ENCODE peak calls at places on chromosomes 2 and 18, in six cellular contexts. D, L, Y, W, E and J are unnamed samples.
A peak's percentile ranks its signal among the peaks of the same experiment; 100 is the strongest.

GRCh38 chr2:23843051-23843976 is 83.6 kb downstream of the ATAD2B start:
- DNase-seq in D (no peak), L (no peak), Y (peak; percentile 3), W (no peak), E (no peak), J (no peak)

GRCh38 chr2:9356336-9356735 is 67.0 kb downstream of the ITGB1BP1 start:
- DNase-seq in D (no peak), L (no peak), Y (no peak), W (no peak), E (no peak), J (no peak)

GRCh38 chr2:174325932-174326879 is 8.5 kb upstream of the SP9 start:
- DNase-seq in D (no peak), L (no peak), Y (no peak), W (no peak), E (no peak), J (no peak)

GRCh38 chr2:236085211-236085610 is 83.0 kb downstream of the GBX2 start:
- DNase-seq in D (no peak), L (no peak), Y (no peak), W (no peak), E (no peak), J (no peak)

GRCh38 chr2:178205853-178206516 is 11.7 kb downstream of the OSBPL6 start:
- DNase-seq in D (no peak), L (no peak), Y (peak; percentile 15), W (no peak), E (no peak), J (no peak)

GRCh38 chr2:223363085-223363484 is 239.1 kb downstream of the SCG2 start:
- DNase-seq in D (no peak), L (no peak), Y (no peak), W (no peak), E (no peak), J (no peak)

GRCh38 chr2:64524604-64525322 is 635 bp downstream of the AFTPH start:
- DNase-seq in D (peak; percentile 22), L (peak; percentile 6), Y (peak; percentile 11), W (peak; percentile 30), E (no peak), J (peak; percentile 60)

GRCh38 chr2:233003658-233004555 is 9.1 kb downstream of the NGEF start:
- DNase-seq in D (no peak), L (no peak), Y (no peak), W (no peak), E (no peak), J (no peak)

GRCh38 chr18:75269140-75269676 is 58.6 kb downstream of the TSHZ1 start:
- DNase-seq in D (no peak), L (no peak), Y (no peak), W (no peak), E (no peak), J (no peak)

GRCh38 chr2:25557179-25558036 is 116.0 kb downstream of the DTNB start:
- DNase-seq in D (no peak), L (no peak), Y (no peak), W (no peak), E (no peak), J (no peak)

GRCh38 chr2:118489712-118490255 is 357.7 kb downstream of the EN1 start:
- DNase-seq in D (no peak), L (no peak), Y (no peak), W (no peak), E (no peak), J (no peak)

GRCh38 chr2:193240752-193241151 is 1046.0 kb upstream of the TMEFF2 start:
- DNase-seq in D (no peak), L (no peak), Y (peak; percentile 2), W (no peak), E (no peak), J (no peak)

GRCh38 chr2:162574615-162575452 is 230.9 kb downstream of the GCA start:
- DNase-seq in D (no peak), L (no peak), Y (no peak), W (no peak), E (no peak), J (no peak)

GRCh38 chr18:2901405-2901989 is 54.7 kb downstream of the EMILIN2 start:
- DNase-seq in D (no peak), L (no peak), Y (no peak), W (no peak), E (no peak), J (no peak)

GRCh38 chr2:147648471-147648870 is 196.4 kb upstream of the ACVR2A start:
- DNase-seq in D (no peak), L (no peak), Y (no peak), W (no peak), E (no peak), J (no peak)

GRCh38 chr2:191847764-191848163 is 876 bp upstream of the CAVIN2 start:
- DNase-seq in D (no peak), L (no peak), Y (no peak), W (no peak), E (no peak), J (no peak)

GRCh38 chr2:240878341-240878936 is 9.8 kb downstream of the AGXT start:
- DNase-seq in D (no peak), L (no peak), Y (no peak), W (no peak), E (no peak), J (no peak)

GRCh38 chr2:54559593-54560145 is 103.5 kb downstream of the SPTBN1 start:
- DNase-seq in D (no peak), L (no peak), Y (peak; percentile 91), W (no peak), E (no peak), J (no peak)

GRCh38 chr18:57397440-57397839 is 37.7 kb upstream of the ONECUT2 start:
- DNase-seq in D (no peak), L (no peak), Y (no peak), W (no peak), E (no peak), J (no peak)